ENCODE peak calls at places on chromosomes 7 and 10, in seven cellular contexts. One of them, this sample, is unnamed.

GRCh38 chr7:36300696-36301350 is 88.8 kb upstream of the ANLN start:
- DNase-seq in HepG2: no peak
- DNase-seq in GM12878: no peak
- DNase-seq in K562: no peak
- DNase-seq in SK-N-SH: no peak
- DNase-seq in GM12891: no peak
- DNase-seq in H1: no peak
- DNase-seq in this sample: no peak

GRCh38 chr7:4633012-4633411 is 49.1 kb upstream of the FOXK1 start:
- DNase-seq in HepG2: peak; percentile 50
- DNase-seq in GM12878: no peak
- DNase-seq in K562: peak; percentile 78
- DNase-seq in SK-N-SH: no peak
- DNase-seq in GM12891: no peak
- DNase-seq in H1: no peak
- DNase-seq in this sample: no peak

GRCh38 chr10:35041502-35041879 is 48.6 kb downstream of the CUL2 start:
- DNase-seq in HepG2: no peak
- DNase-seq in GM12878: no peak
- DNase-seq in K562: no peak
- DNase-seq in SK-N-SH: no peak
- DNase-seq in GM12891: no peak
- DNase-seq in H1: no peak
- DNase-seq in this sample: no peak

GRCh38 chr7:12741951-12742575 is 54.6 kb downstream of the ARL4A start:
- DNase-seq in HepG2: no peak
- DNase-seq in GM12878: no peak
- DNase-seq in K562: no peak
- DNase-seq in SK-N-SH: no peak
- DNase-seq in GM12891: no peak
- DNase-seq in H1: no peak
- DNase-seq in this sample: no peak

GRCh38 chr7:158043461-158044155 is 544.0 kb downstream of the PTPRN2 start:
- DNase-seq in HepG2: no peak
- DNase-seq in GM12878: no peak
- DNase-seq in K562: no peak
- DNase-seq in SK-N-SH: no peak
- DNase-seq in GM12891: no peak
- DNase-seq in H1: no peak
- DNase-seq in this sample: no peak

GRCh38 chr7:50781371-50781770 is 1.3 kb downstream of the GRB10 start:
- DNase-seq in HepG2: no peak
- DNase-seq in GM12878: no peak
- DNase-seq in K562: no peak
- DNase-seq in SK-N-SH: no peak
- DNase-seq in GM12891: no peak
- DNase-seq in H1: no peak
- DNase-seq in this sample: no peak

GRCh38 chr10:119750391-119751230 is 24.8 kb downstream of the INPP5F start:
- DNase-seq in HepG2: peak; percentile 73
- DNase-seq in GM12878: peak; percentile 36
- DNase-seq in K562: peak; percentile 37
- DNase-seq in SK-N-SH: peak; percentile 75
- DNase-seq in GM12891: no peak
- DNase-seq in H1: peak; percentile 69
- DNase-seq in this sample: no peak

GRCh38 chr7:150971242-150972048 is 6.7 kb downstream of the KCNH2 start:
- DNase-seq in HepG2: no peak
- DNase-seq in GM12878: no peak
- DNase-seq in K562: peak; percentile 79
- DNase-seq in SK-N-SH: peak; percentile 90
- DNase-seq in GM12891: no peak
- DNase-seq in H1: no peak
- DNase-seq in this sample: no peak

GRCh38 chr7:152894295-152895170 is 135.0 kb downstream of the ACTR3B start:
- DNase-seq in HepG2: peak; percentile 21
- DNase-seq in GM12878: no peak
- DNase-seq in K562: peak; percentile 86
- DNase-seq in SK-N-SH: peak; percentile 97
- DNase-seq in GM12891: peak; percentile 88
- DNase-seq in H1: peak; percentile 85
- DNase-seq in this sample: peak; percentile 74

DNA sequence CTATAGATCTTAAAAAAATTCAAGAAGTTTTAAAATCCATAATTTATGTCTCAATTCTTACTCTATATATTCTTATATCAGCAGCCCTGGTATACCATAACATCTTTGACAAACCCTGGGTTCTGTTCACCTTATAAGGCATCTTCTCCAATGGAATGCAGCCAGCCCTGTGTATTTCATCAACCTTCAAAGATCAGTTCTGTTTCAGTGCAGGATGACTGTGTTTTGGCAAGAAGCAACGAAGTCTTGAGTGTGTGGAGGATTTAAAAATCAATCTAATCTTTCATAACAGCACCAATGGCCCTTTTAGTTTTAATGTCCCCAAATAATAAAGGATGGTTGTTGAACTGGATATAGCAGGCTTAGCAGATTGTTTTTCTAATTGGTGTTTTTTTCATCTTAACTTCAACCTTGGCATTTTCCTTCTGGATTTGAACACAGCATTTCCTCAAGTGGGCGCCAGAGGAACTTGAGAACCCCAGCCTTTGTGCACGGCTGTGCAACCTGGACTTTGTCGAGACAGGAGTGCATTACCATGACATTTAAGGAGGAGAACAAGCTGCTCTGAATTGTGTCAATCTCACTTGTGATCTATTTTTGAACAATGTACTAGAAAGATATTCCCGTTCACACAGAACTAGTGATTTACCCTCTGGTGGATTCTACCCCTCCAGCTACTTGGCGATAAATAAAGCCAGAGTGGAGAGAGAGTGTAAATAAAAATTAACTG is 313.3 kb upstream of the AKR1E2 start:
- DNase-seq in HepG2: peak; percentile 2
- DNase-seq in GM12878: no peak
- DNase-seq in K562: peak; percentile 9
- DNase-seq in SK-N-SH: peak; percentile 34
- DNase-seq in GM12891: no peak
- DNase-seq in H1: no peak
- DNase-seq in this sample: no peak
- TF ChIP-seq TAF1 in HepG2: no peak
- TF ChIP-seq TAF1 in GM12878: no peak
- TF ChIP-seq TAF1 in K562: no peak
- TF ChIP-seq TAF1 in SK-N-SH: no peak
- TF ChIP-seq TAF1 in GM12891: no peak
- TF ChIP-seq TAF1 in H1: no peak
- TF ChIP-seq TAF1 in this sample: no peak

GRCh38 chr7:122970740-122971725 is 24.5 kb downstream of the TAS2R16 start:
- DNase-seq in HepG2: peak; percentile 1
- DNase-seq in GM12878: no peak
- DNase-seq in K562: no peak
- DNase-seq in SK-N-SH: no peak
- DNase-seq in GM12891: no peak
- DNase-seq in H1: no peak
- DNase-seq in this sample: no peak

DNA sequence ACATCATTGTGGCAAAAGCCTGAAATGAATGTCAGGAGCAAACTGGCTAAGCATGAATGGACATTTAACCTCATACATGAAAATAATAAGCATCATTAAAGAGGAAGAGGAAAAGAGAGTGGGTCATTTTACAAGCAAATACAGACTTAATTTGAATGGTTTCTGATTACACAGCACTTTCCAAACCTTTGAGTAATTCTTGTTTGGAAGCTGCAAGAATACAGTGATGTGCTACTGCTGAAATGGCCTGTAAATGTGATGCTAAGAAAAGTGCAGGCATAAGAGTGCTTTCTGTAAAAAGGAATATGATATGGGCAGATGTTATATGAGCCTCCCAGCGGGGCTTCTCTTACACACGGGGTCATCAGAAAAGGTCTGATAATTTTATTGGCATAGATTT is 30.2 kb downstream of the TAS2R16 start:
- DNase-seq in HepG2: no peak
- DNase-seq in GM12878: no peak
- DNase-seq in K562: no peak
- DNase-seq in SK-N-SH: no peak
- DNase-seq in GM12891: no peak
- DNase-seq in H1: no peak
- DNase-seq in this sample: no peak
- TF ChIP-seq TAF1 in HepG2: no peak
- TF ChIP-seq TAF1 in GM12878: no peak
- TF ChIP-seq TAF1 in K562: no peak
- TF ChIP-seq TAF1 in SK-N-SH: no peak
- TF ChIP-seq TAF1 in GM12891: no peak
- TF ChIP-seq TAF1 in H1: no peak
- TF ChIP-seq TAF1 in this sample: no peak

DNA sequence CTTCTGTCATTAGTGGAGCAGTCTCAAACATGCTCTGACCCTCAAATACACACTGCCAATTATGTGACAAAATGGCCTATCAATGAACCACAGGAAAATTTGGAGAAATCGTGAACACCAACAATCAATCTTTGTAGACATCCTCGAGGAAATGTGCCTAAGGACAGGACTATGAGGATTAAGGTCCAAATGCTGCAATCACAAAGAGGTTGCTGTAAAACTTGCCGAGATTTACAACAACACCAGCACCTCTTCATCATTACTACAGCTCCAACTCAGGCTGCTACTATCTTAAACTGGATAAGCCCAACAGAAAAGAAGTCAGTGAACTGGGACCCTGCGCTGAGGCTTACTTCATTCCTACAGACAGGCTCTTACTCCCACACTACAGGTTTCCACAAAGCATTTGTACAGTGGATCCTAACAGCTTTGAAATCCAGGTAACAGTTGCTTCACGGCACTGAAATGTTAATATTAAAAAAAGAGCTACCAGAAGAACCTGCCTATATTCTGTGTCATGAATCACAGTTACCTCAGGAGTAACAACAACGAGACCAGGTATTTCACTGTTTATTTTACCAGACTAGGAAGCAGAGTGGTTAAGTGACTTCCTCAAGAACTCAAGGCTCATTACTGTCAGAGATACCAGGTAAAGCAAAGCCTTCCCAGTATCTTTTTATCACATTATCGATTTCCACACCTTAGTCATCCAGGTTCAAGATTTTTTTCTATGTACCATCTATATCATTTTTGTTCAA is 23.9 kb downstream of the CACUL1 start:
- DNase-seq in HepG2: no peak
- DNase-seq in GM12878: no peak
- DNase-seq in K562: no peak
- DNase-seq in SK-N-SH: no peak
- DNase-seq in GM12891: no peak
- DNase-seq in H1: no peak
- DNase-seq in this sample: no peak
- TF ChIP-seq TAF1 in HepG2: no peak
- TF ChIP-seq TAF1 in GM12878: no peak
- TF ChIP-seq TAF1 in K562: no peak
- TF ChIP-seq TAF1 in SK-N-SH: no peak
- TF ChIP-seq TAF1 in GM12891: no peak
- TF ChIP-seq TAF1 in H1: no peak
- TF ChIP-seq TAF1 in this sample: no peak

GRCh38 chr7:103446046-103446520 is at the start of gene SLC26A5:
- DNase-seq in HepG2: no peak
- DNase-seq in GM12878: no peak
- DNase-seq in K562: peak; percentile 73
- DNase-seq in SK-N-SH: peak; percentile 82
- DNase-seq in GM12891: peak; percentile 39
- DNase-seq in H1: no peak
- DNase-seq in this sample: peak; percentile 18
- TF ChIP-seq TAF1 in HepG2: no peak
- TF ChIP-seq TAF1 in GM12878: no peak
- TF ChIP-seq TAF1 in K562: no peak
- TF ChIP-seq TAF1 in SK-N-SH: no peak
- TF ChIP-seq TAF1 in GM12891: no peak
- TF ChIP-seq TAF1 in H1: no peak
- TF ChIP-seq TAF1 in this sample: no peak